ENCODE peak calls at places on chromosomes 6 and 20, in six cellular contexts. One of them, this sample, is unnamed.

GRCh38 chr20:5100684-5101347 is 18.9 kb downstream of the PCNA start:
- DNase-seq in astrocyte: no peak
- DNase-seq in H9: peak
- DNase-seq in GM23338: peak
- DNase-seq in fibroblast of lung: peak
- DNase-seq in neuronal stem cell: peak
- DNase-seq in this sample: peak

GRCh38 chr6:26421259-26422144 is 18.8 kb upstream of the BTN3A3 start:
- DNase-seq in astrocyte: peak
- DNase-seq in H9: peak
- DNase-seq in GM23338: peak
- DNase-seq in fibroblast of lung: peak
- DNase-seq in neuronal stem cell: peak
- DNase-seq in this sample: peak

GRCh38 chr20:56316051-56316450 is 42.7 kb upstream of the FAM210B start:
- DNase-seq in astrocyte: no peak
- DNase-seq in H9: no peak
- DNase-seq in GM23338: no peak
- DNase-seq in fibroblast of lung: no peak
- DNase-seq in neuronal stem cell: no peak
- DNase-seq in this sample: no peak

GRCh38 chr6:137958809-137959565 is 91.9 kb downstream of the TNFAIP3 start:
- DNase-seq in astrocyte: no peak
- DNase-seq in H9: no peak
- DNase-seq in GM23338: no peak
- DNase-seq in fibroblast of lung: no peak
- DNase-seq in neuronal stem cell: no peak
- DNase-seq in this sample: peak

GRCh38 chr20:51388756-51389542 is 153.6 kb downstream of the NFATC2 start:
- DNase-seq in astrocyte: no peak
- DNase-seq in H9: no peak
- DNase-seq in GM23338: no peak
- DNase-seq in fibroblast of lung: no peak
- DNase-seq in neuronal stem cell: no peak
- DNase-seq in this sample: peak

GRCh38 chr6:127855542-127856159 is 45.2 kb downstream of the THEMIS start:
- DNase-seq in astrocyte: no peak
- DNase-seq in H9: no peak
- DNase-seq in GM23338: peak
- DNase-seq in fibroblast of lung: peak
- DNase-seq in neuronal stem cell: no peak
- DNase-seq in this sample: peak

GRCh38 chr6:113632220-113632864 is 224.8 kb upstream of the MARCKS start:
- DNase-seq in astrocyte: peak
- DNase-seq in H9: no peak
- DNase-seq in GM23338: no peak
- DNase-seq in fibroblast of lung: peak
- DNase-seq in neuronal stem cell: peak
- DNase-seq in this sample: peak

GRCh38 chr6:153001767-153002612 is 519 bp downstream of the MTRF1L start:
- DNase-seq in astrocyte: no peak
- DNase-seq in H9: no peak
- DNase-seq in GM23338: peak
- DNase-seq in fibroblast of lung: no peak
- DNase-seq in neuronal stem cell: no peak
- DNase-seq in this sample: peak

GRCh38 chr20:23106271-23106851 is 20.2 kb upstream of the CD93 start:
- DNase-seq in astrocyte: no peak
- DNase-seq in H9: no peak
- DNase-seq in GM23338: peak
- DNase-seq in fibroblast of lung: peak
- DNase-seq in neuronal stem cell: no peak
- DNase-seq in this sample: no peak

DNA sequence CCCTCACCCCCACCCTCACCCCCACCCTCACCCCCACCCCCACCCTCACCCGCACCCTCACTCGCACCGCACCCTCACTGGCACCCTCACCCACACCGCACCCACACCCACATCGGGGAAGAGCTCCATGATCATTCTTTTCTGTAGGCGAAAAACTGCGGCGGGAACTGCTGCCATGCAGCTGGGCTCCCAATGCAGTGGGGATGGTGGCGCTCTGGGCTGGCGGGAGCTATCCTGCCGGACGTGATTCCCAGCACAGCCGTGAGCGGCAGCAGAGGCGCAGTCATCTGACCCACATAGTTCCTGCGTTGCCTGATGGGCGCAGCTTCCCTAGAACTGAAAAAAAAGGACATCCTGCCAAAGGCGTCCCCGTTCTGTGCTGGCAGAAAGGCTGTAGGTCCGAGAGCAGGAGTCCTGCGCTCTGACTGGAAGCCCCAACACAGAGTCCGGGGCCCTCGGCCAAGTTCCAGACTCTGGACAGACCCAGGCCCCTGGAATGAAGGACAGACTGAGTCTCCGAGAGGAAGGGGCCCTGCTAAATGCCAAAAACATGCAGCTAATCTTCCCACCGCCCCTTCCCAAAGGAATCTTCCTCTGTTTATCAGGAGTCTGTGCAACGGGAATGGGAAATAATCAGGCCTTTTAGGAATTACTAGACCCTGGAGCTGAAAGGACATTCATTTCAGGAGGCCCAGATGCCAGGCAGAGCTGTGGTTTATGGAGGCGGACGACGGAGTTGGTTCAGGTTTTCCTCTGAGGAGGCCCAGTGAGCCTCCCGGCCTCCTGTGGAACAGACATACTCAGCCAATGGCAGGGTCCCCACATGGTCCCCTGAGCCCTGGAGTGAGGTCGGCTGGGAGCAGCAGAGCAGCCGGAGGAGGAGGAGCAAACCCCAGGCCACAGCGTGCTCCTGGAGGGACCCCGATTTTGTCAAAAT is 14.1 kb upstream of the TCFL5 start:
- DNase-seq in astrocyte: peak
- DNase-seq in H9: peak
- DNase-seq in GM23338: peak
- DNase-seq in fibroblast of lung: peak
- DNase-seq in neuronal stem cell: peak
- DNase-seq in this sample: peak
- H2AFZ ChIP-seq in astrocyte: peak
- H2AFZ ChIP-seq in H9: no peak
- H2AFZ ChIP-seq in GM23338: peak
- H2AFZ ChIP-seq in fibroblast of lung: peak
- H2AFZ ChIP-seq in neuronal stem cell: peak
- H2AFZ ChIP-seq in this sample: peak

GRCh38 chr6:31693535-31693934 is 9.6 kb downstream of the ABHD16A start:
- DNase-seq in astrocyte: no peak
- DNase-seq in H9: no peak
- DNase-seq in GM23338: no peak
- DNase-seq in fibroblast of lung: no peak
- DNase-seq in neuronal stem cell: no peak
- DNase-seq in this sample: no peak

GRCh38 chr6:31700716-31701401 is 2.3 kb downstream of the ABHD16A start:
- DNase-seq in astrocyte: no peak
- DNase-seq in H9: no peak
- DNase-seq in GM23338: no peak
- DNase-seq in fibroblast of lung: no peak
- DNase-seq in neuronal stem cell: no peak
- DNase-seq in this sample: no peak

GRCh38 chr6:31701666-31702420 is 1.3 kb downstream of the ABHD16A start:
- DNase-seq in astrocyte: no peak
- DNase-seq in H9: no peak
- DNase-seq in GM23338: no peak
- DNase-seq in fibroblast of lung: peak
- DNase-seq in neuronal stem cell: no peak
- DNase-seq in this sample: peak

GRCh38 chr6:31692886-31693285 is 10.2 kb downstream of the ABHD16A start:
- DNase-seq in astrocyte: no peak
- DNase-seq in H9: no peak
- DNase-seq in GM23338: no peak
- DNase-seq in fibroblast of lung: no peak
- DNase-seq in neuronal stem cell: no peak
- DNase-seq in this sample: no peak

DNA sequence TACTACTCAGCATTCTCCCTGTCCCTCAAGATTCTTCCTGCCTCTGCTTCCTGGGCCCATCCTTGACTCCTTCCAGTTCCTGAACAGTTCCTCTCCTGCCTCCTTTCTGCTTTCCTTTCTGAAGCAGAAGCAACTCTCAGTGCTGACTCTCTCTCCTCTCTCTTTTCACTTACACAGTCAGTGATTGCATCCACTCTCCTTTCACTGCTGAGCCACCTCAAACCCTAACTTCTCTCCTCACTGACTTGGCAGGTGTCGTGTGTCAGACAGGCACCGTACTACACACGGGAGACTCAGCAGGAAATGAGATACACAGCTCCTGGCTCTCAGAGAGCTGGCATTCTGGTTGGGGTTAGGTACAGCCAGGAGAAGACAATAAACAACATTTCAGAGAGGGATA is 5.6 kb downstream of the ABHD16A start:
- DNase-seq in astrocyte: no peak
- DNase-seq in H9: no peak
- DNase-seq in GM23338: no peak
- DNase-seq in fibroblast of lung: no peak
- DNase-seq in neuronal stem cell: no peak
- DNase-seq in this sample: no peak
- H3K4me2 ChIP-seq in astrocyte: no peak
- H3K4me2 ChIP-seq in H9: no peak
- H3K4me2 ChIP-seq in GM23338: no peak
- H3K4me2 ChIP-seq in fibroblast of lung: no peak
- H3K4me2 ChIP-seq in neuronal stem cell: no peak
- H3K4me2 ChIP-seq in this sample: no peak

GRCh38 chr20:53779822-53780221 is 186.2 kb upstream of the ZNF217 start:
- DNase-seq in astrocyte: no peak
- DNase-seq in H9: no peak
- DNase-seq in GM23338: no peak
- DNase-seq in fibroblast of lung: no peak
- DNase-seq in neuronal stem cell: no peak
- DNase-seq in this sample: no peak
- H2AFZ ChIP-seq in astrocyte: no peak
- H2AFZ ChIP-seq in H9: no peak
- H2AFZ ChIP-seq in GM23338: no peak
- H2AFZ ChIP-seq in fibroblast of lung: no peak
- H2AFZ ChIP-seq in neuronal stem cell: no peak
- H2AFZ ChIP-seq in this sample: no peak

DNA sequence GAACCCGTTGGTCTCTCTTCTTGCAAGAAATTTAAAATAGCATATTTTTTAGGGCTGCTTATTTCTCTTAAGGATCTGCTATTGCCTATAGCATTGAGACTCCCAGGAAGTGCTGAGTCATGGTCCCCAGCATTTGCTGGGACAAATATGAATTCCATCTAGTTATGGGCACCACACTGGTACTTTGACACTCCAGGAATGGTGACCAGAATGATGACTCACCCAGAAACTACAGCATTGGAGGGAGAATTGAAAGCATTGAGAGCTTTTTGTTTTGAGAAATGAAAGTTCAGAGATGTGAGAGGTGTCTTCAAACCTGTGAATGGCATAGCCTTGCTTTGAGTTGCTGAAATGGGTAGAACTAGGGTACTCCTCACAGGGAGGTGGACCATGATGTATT is 699.7 kb downstream of the DHX35 start:
- DNase-seq in astrocyte: peak
- DNase-seq in H9: no peak
- DNase-seq in GM23338: no peak
- DNase-seq in fibroblast of lung: peak
- DNase-seq in neuronal stem cell: no peak
- DNase-seq in this sample: peak
- H3K4me2 ChIP-seq in astrocyte: peak
- H3K4me2 ChIP-seq in H9: no peak
- H3K4me2 ChIP-seq in GM23338: no peak
- H3K4me2 ChIP-seq in fibroblast of lung: no peak
- H3K4me2 ChIP-seq in neuronal stem cell: no peak
- H3K4me2 ChIP-seq in this sample: peak

GRCh38 chr6:41545174-41545702 is 943 bp upstream of the FOXP4 start:
- DNase-seq in astrocyte: no peak
- DNase-seq in H9: no peak
- DNase-seq in GM23338: no peak
- DNase-seq in fibroblast of lung: no peak
- DNase-seq in neuronal stem cell: no peak
- DNase-seq in this sample: no peak
- H2AFZ ChIP-seq in astrocyte: peak
- H2AFZ ChIP-seq in H9: no peak
- H2AFZ ChIP-seq in GM23338: peak
- H2AFZ ChIP-seq in fibroblast of lung: peak
- H2AFZ ChIP-seq in neuronal stem cell: peak
- H2AFZ ChIP-seq in this sample: peak

GRCh38 chr6:34352305-34352937 is 40.0 kb downstream of the NUDT3 start:
- DNase-seq in astrocyte: peak
- DNase-seq in H9: no peak
- DNase-seq in GM23338: no peak
- DNase-seq in fibroblast of lung: peak
- DNase-seq in neuronal stem cell: no peak
- DNase-seq in this sample: peak

GRCh38 chr6:34349226-34349625 is 43.2 kb downstream of the NUDT3 start:
- DNase-seq in astrocyte: no peak
- DNase-seq in H9: no peak
- DNase-seq in GM23338: no peak
- DNase-seq in fibroblast of lung: no peak
- DNase-seq in neuronal stem cell: no peak
- DNase-seq in this sample: peak

GRCh38 chr6:34347303-34347702 is 45.2 kb downstream of the NUDT3 start:
- DNase-seq in astrocyte: no peak
- DNase-seq in H9: no peak
- DNase-seq in GM23338: no peak
- DNase-seq in fibroblast of lung: no peak
- DNase-seq in neuronal stem cell: no peak
- DNase-seq in this sample: no peak

GRCh38 chr6:34350100-34350936 is 42.2 kb downstream of the NUDT3 start:
- DNase-seq in astrocyte: no peak
- DNase-seq in H9: no peak
- DNase-seq in GM23338: no peak
- DNase-seq in fibroblast of lung: no peak
- DNase-seq in neuronal stem cell: no peak
- DNase-seq in this sample: no peak

GRCh38 chr6:34350937-34351217 is 41.6 kb downstream of the NUDT3 start:
- DNase-seq in astrocyte: no peak
- DNase-seq in H9: no peak
- DNase-seq in GM23338: no peak
- DNase-seq in fibroblast of lung: no peak
- DNase-seq in neuronal stem cell: no peak
- DNase-seq in this sample: no peak
- H3K4me2 ChIP-seq in astrocyte: no peak
- H3K4me2 ChIP-seq in H9: no peak
- H3K4me2 ChIP-seq in GM23338: no peak
- H3K4me2 ChIP-seq in fibroblast of lung: no peak
- H3K4me2 ChIP-seq in neuronal stem cell: no peak
- H3K4me2 ChIP-seq in this sample: no peak

DNA sequence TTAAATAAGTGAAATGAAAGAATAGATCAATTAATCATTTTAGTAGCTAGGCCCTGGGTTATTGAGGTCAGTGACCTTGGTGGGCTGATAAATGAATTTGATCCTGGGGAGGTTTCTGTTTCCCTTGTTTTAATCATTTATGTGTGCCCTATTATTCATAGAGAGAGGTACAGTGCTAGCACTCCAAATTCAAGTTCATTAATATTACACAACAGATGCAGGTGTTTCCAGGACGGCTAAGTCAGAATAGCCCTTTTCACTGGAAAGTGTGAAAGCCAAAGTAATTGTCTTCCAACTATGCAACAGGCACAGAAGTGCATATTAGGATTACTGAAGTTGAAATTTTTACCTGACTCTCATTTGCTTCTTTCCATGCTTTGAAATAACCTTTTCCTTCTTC is 61.7 kb upstream of the SGK1 start:
- DNase-seq in astrocyte: no peak
- DNase-seq in H9: no peak
- DNase-seq in GM23338: no peak
- DNase-seq in fibroblast of lung: no peak
- DNase-seq in neuronal stem cell: no peak
- DNase-seq in this sample: no peak
- H2AFZ ChIP-seq in astrocyte: no peak
- H2AFZ ChIP-seq in H9: no peak
- H2AFZ ChIP-seq in GM23338: no peak
- H2AFZ ChIP-seq in fibroblast of lung: no peak
- H2AFZ ChIP-seq in neuronal stem cell: peak
- H2AFZ ChIP-seq in this sample: no peak

This sample was measured in GM23248.